ENCODE peak calls at places on chromosome 11, in five cellular contexts. W, I, H, R and Y are unnamed samples.

GRCh38 chr11:101299210-101299609 is 169.6 kb upstream of the PGR start:
- DNase-seq in H (no peak), I (no peak), W (no peak), R (no peak), Y (no peak)

GRCh38 chr11:58006940-58007339 is 16.7 kb upstream of the OR9Q1 start:
- DNase-seq in H (no peak), R (no peak), I (no peak), W (peak; percentile 4), Y (no peak)

GRCh38 chr11:12206529-12206928 is 96.1 kb downstream of the MICAL2 start:
- DNase-seq in I (no peak), H (no peak), W (no peak), R (no peak), Y (no peak)

GRCh38 chr11:15038963-15039362 is 34.4 kb upstream of the CALCB start:
- DNase-seq in H (no peak), W (peak; percentile 18), R (no peak), I (no peak), Y (no peak)

GRCh38 chr11:20937826-20938225 is 268.4 kb downstream of the NELL1 start:
- DNase-seq in R (no peak), I (no peak), H (no peak), W (no peak), Y (no peak)

GRCh38 chr11:76606102-76606793 is 64.3 kb downstream of the LRRC32 start:
- DNase-seq in H (peak; percentile 43), W (no peak), I (peak; percentile 73), R (no peak), Y (no peak)

GRCh38 chr11:55714982-55715888 is 53.2 kb downstream of the OR4C6 start:
- DNase-seq in R (no peak), W (no peak), H (peak; percentile 75), I (no peak), Y (no peak)

GRCh38 chr11:72222106-72222891 is 2.3 kb upstream of the INPPL1 start:
- DNase-seq in H (peak; percentile 71), R (no peak), I (no peak), W (no peak), Y (no peak)

GRCh38 chr11:37109205-37109585 is 511.2 kb upstream of the RAG2 start:
- DNase-seq in I (no peak), R (no peak), H (no peak), W (no peak), Y (no peak)

DNA sequence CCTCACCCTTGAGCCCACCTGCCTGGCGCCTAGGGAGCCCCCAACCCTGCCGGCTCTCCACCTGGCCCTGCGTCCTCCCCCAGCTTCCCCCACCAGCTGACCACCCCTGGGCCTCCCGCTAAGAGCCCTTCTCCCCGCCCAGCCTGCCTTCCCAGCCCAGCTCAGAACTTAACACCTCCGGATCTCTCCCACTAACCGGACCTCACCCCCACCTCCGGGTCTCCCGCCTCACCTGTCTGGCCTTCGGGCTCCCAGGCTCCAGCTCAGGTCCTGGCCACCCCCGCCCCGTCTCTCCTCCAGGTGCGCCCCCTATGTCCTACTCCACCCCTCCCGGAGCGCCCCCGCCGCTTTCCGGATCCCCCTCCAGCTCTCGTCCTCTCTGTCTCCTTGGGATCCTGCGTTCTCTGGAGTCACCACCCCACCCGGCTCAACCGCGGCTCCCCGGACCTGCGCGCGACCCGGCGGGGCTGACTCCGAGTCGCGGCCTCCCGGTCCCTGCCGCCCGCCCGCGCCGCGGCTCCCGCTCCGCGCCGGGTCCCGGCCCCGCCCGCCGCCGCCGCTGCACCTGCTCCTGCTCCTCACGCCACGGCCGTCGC is at the start of gene KCNJ11:
- DNase-seq in H (peak; percentile 85), W (no peak), I (no peak), R (no peak), Y (no peak)
- H3K27ac ChIP-seq in H (no peak within 1 kb of the TSS), W (no peak within 1 kb of the TSS), I (no peak within 1 kb of the TSS), R (no peak within 1 kb of the TSS), Y (no peak within 1 kb of the TSS)

GRCh38 chr11:131471976-131472375 is 101.6 kb downstream of the NTM start:
- DNase-seq in I (no peak), H (no peak), R (no peak), W (no peak), Y (no peak)
- H3K27ac ChIP-seq in I (no peak overlapping the region), H (no peak overlapping the region), R (no peak overlapping the region), W (no peak overlapping the region), Y (no peak overlapping the region)

DNA sequence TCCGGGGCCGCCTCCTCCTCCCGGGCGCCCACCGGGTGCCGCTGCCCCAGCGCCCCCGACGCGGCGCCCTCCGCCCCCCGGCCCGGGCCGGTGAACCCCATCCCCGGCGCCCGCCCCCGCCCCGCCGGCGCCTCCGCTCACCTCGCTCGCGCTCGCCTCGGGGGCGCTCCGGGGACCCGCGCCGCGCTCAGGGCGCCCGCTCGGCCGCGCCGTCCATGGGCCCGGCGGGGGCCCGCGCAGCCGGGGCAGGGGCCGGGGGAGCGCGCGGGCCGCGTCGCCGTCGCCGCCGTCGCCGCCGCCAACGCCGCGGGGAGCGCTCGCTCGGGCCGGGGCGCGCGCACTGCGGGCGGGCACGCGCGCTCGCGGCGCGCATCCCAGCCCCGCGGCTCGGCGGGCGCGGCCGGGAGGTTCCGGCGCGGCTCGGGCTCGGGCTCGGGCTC is 291 bp downstream of the DUSP8 start:
- DNase-seq in H (no peak), R (no peak), I (no peak), W (no peak), Y (no peak)
- H3K27ac ChIP-seq in H (no peak overlapping the region), R (no peak overlapping the region), I (peak overlapping the region; percentile 58), W (no peak overlapping the region), Y (no peak overlapping the region)

GRCh38 chr11:64851831-64852337 is 7.4 kb upstream of the CDC42BPG start:
- DNase-seq in H (no peak), W (no peak), R (no peak), I (no peak), Y (no peak)

GRCh38 chr11:64852804-64853520 is 8.5 kb upstream of the CDC42BPG start:
- DNase-seq in I (no peak), H (no peak), W (no peak), R (no peak), Y (no peak)

GRCh38 chr11:64854157-64854533 is 9.7 kb upstream of the CDC42BPG start:
- DNase-seq in W (no peak), I (no peak), H (no peak), R (no peak), Y (no peak)

GRCh38 chr11:64854534-64855502 is 10.4 kb upstream of the CDC42BPG start:
- DNase-seq in I (peak; percentile 83), H (peak; percentile 79), R (no peak), W (peak; percentile 96), Y (no peak)

DNA sequence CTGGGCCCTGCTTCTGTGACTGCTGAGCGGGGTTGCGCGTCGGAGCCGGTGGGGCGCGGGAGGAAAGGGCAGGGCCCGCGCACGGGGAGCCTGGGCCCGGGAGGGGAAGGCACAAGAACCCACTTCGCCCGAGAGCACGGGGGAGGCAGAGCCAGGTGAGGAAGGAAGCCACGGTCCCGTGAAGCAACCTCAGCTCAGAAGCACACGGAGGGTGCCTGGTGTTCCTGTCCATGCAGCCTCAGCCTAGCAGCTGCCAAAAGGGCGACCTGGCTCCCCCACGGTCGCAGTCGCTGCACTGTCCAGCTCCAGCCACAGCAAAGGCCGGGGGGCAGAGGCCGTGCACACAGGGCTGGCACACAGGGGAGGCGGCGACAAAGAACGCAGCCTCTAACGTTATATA is 9.3 kb upstream of the CDC42BPG start:
- DNase-seq in H (no peak), W (no peak), R (no peak), I (no peak), Y (peak; percentile 55)
- H3K27ac ChIP-seq in H (no peak overlapping the region), W (peak overlapping the region; percentile 99), R (peak overlapping the region; percentile 40), I (peak overlapping the region; percentile 54), Y (peak overlapping the region; percentile 76)

GRCh38 chr11:110311783-110312578 is 15.6 kb upstream of the RDX start:
- DNase-seq in W (peak; percentile 51), H (no peak), I (no peak), R (no peak), Y (no peak)

GRCh38 chr11:110303414-110303826 is 7.0 kb upstream of the RDX start:
- DNase-seq in W (no peak), H (no peak), R (no peak), I (no peak), Y (no peak)

GRCh38 chr11:110305169-110306018 is 9.0 kb upstream of the RDX start:
- DNase-seq in I (no peak), H (no peak), W (peak; percentile 69), R (no peak), Y (no peak)

GRCh38 chr11:110312670-110313069 is 16.3 kb upstream of the RDX start:
- DNase-seq in H (no peak), I (no peak), W (no peak), R (no peak), Y (no peak)

DNA sequence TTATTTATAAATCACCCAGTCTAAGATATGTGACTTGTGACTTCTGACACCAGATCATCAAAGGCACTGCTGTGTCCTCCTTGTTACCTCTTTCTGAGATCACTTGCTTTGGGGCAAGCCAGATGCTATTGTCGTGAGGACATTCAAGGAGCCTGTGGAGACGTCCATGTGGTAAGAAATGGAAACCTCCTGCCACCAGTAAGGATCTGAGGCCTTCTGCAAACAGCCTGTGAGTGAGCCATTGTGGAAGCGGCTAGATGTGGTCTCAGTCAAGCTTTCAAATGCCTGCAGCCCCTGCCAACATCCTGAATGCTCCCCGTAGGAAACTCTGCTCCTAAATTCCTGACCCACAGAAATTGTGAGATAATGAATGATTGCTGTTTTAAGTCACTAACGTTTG is 11.7 kb upstream of the RDX start:
- DNase-seq in I (no peak), W (no peak), R (no peak), H (peak; percentile 69), Y (no peak)
- H3K27ac ChIP-seq in I (no peak overlapping the region), W (no peak overlapping the region), R (no peak overlapping the region), H (no peak overlapping the region), Y (no peak overlapping the region)

GRCh38 chr11:17267576-17267975 is 9.0 kb upstream of the NUCB2 start:
- DNase-seq in R (no peak), W (peak; percentile 90), H (no peak), I (no peak), Y (no peak)
- H3K27ac ChIP-seq in R (no peak overlapping the region), W (peak overlapping the region; percentile 56), H (no peak overlapping the region), I (no peak overlapping the region), Y (no peak overlapping the region)

GRCh38 chr11:130786987-130787688 is 129.1 kb downstream of the SNX19 start:
- DNase-seq in W (peak; percentile 62), R (no peak), H (no peak), I (no peak), Y (no peak)

GRCh38 chr11:130782361-130783221 is 133.7 kb downstream of the SNX19 start:
- DNase-seq in H (peak; percentile 63), R (no peak), W (peak; percentile 26), I (no peak), Y (no peak)

GRCh38 chr11:130783322-130783721 is 133.0 kb downstream of the SNX19 start:
- DNase-seq in I (no peak), R (no peak), W (no peak), H (no peak), Y (no peak)

GRCh38 chr11:130786586-130786985 is 129.7 kb downstream of the SNX19 start:
- DNase-seq in H (no peak), W (no peak), I (no peak), R (no peak), Y (no peak)

DNA sequence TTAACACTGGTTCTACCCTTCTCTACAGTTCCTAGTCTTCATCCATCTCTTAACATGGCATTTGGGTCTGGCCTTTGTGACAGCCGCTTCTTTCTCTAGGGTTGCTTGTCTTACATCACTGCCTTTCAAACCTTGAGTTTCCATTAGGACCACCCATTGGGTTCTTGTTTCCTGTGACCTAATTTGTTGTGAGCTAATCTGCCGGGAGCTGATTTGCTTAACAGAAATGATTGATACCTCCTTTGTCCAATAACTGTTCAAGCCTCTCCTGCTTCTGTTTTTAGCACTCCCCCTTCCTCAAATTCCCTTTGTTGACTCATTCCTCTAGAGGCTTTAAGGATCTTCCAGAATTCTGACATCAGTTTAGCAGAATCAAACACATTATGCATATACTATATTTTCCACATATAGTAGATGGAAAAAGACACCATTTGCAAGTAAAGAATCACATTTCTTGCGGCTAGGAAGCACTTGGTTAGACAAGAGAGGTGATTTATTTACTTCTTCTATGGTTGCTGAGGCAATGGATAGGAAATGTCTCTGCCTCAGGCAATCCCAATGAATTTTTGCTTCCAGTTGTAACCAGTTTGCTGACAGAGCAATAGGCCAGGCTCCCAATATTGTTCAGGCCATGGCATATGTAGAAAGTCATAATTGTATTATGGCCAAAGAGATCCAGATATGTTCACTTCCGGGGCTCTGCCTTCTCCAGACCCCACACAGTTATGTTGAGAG is 130.7 kb downstream of the SNX19 start:
- DNase-seq in R (no peak), I (no peak), W (peak; percentile 27), H (no peak), Y (no peak)
- H3K27ac ChIP-seq in R (no peak overlapping the region), I (no peak overlapping the region), W (no peak overlapping the region), H (no peak overlapping the region), Y (no peak overlapping the region)